ENCODE peak calls at places on chromosomes 13 and 19, in seven cellular contexts. One of them, this sample, is unnamed.

GRCh38 chr13:50731400-50731799 is 112.1 kb downstream of the DLEU7 start:
- DNase-seq in nephron progenitor cell: no peak
- DNase-seq in NCI-H510A treated with DMSO at 0.1 percent for 48 hours: peak; percentile 4
- DNase-seq in D341Med: no peak
- DNase-seq in HFF-Myc: peak; percentile 59
- DNase-seq in EL: peak; percentile 28
- DNase-seq in NK-92 treated with Interleukin-12 subunit alpha and Interleukin-12 subunit beta, amount 100 ng/mL, for 24 hours: no peak
- DNase-seq in this sample: peak; percentile 82

GRCh38 chr13:90846956-90847355 is 500.5 kb upstream of the MIR17HG start:
- DNase-seq in nephron progenitor cell: no peak
- DNase-seq in NCI-H510A treated with DMSO at 0.1 percent for 48 hours: no peak
- DNase-seq in D341Med: no peak
- DNase-seq in HFF-Myc: no peak
- DNase-seq in EL: no peak
- DNase-seq in NK-92 treated with Interleukin-12 subunit alpha and Interleukin-12 subunit beta, amount 100 ng/mL, for 24 hours: no peak
- DNase-seq in this sample: no peak

GRCh38 chr13:80630685-80631121 is 289.8 kb upstream of the SPRY2 start:
- DNase-seq in nephron progenitor cell: no peak
- DNase-seq in NCI-H510A treated with DMSO at 0.1 percent for 48 hours: no peak
- DNase-seq in D341Med: no peak
- DNase-seq in HFF-Myc: no peak
- DNase-seq in EL: no peak
- DNase-seq in NK-92 treated with Interleukin-12 subunit alpha and Interleukin-12 subunit beta, amount 100 ng/mL, for 24 hours: no peak
- DNase-seq in this sample: no peak

GRCh38 chr19:44869728-44870470 is 21.2 kb upstream of the TOMM40 start:
- DNase-seq in nephron progenitor cell: no peak
- DNase-seq in NCI-H510A treated with DMSO at 0.1 percent for 48 hours: no peak
- DNase-seq in D341Med: no peak
- DNase-seq in HFF-Myc: no peak
- DNase-seq in EL: peak; percentile 90
- DNase-seq in NK-92 treated with Interleukin-12 subunit alpha and Interleukin-12 subunit beta, amount 100 ng/mL, for 24 hours: no peak
- DNase-seq in this sample: peak; percentile 55

GRCh38 chr19:19632661-19633060 is 4.6 kb upstream of the LPAR2 start:
- DNase-seq in nephron progenitor cell: no peak
- DNase-seq in NCI-H510A treated with DMSO at 0.1 percent for 48 hours: no peak
- DNase-seq in D341Med: no peak
- DNase-seq in HFF-Myc: no peak
- DNase-seq in EL: no peak
- DNase-seq in NK-92 treated with Interleukin-12 subunit alpha and Interleukin-12 subunit beta, amount 100 ng/mL, for 24 hours: no peak
- DNase-seq in this sample: no peak

GRCh38 chr19:48676887-48677286 is 4.1 kb upstream of the NTN5 start:
- DNase-seq in nephron progenitor cell: no peak
- DNase-seq in NCI-H510A treated with DMSO at 0.1 percent for 48 hours: no peak
- DNase-seq in D341Med: no peak
- DNase-seq in HFF-Myc: no peak
- DNase-seq in EL: no peak
- DNase-seq in NK-92 treated with Interleukin-12 subunit alpha and Interleukin-12 subunit beta, amount 100 ng/mL, for 24 hours: no peak
- DNase-seq in this sample: no peak

GRCh38 chr19:3344608-3345598 is 21.5 kb upstream of the NFIC start:
- DNase-seq in nephron progenitor cell: no peak
- DNase-seq in NCI-H510A treated with DMSO at 0.1 percent for 48 hours: no peak
- DNase-seq in D341Med: no peak
- DNase-seq in HFF-Myc: no peak
- DNase-seq in EL: no peak
- DNase-seq in NK-92 treated with Interleukin-12 subunit alpha and Interleukin-12 subunit beta, amount 100 ng/mL, for 24 hours: no peak
- DNase-seq in this sample: no peak

GRCh38 chr13:111491021-111491420 is 170.6 kb downstream of the TEX29 start:
- DNase-seq in nephron progenitor cell: no peak
- DNase-seq in NCI-H510A treated with DMSO at 0.1 percent for 48 hours: no peak
- DNase-seq in D341Med: no peak
- DNase-seq in HFF-Myc: no peak
- DNase-seq in EL: no peak
- DNase-seq in NK-92 treated with Interleukin-12 subunit alpha and Interleukin-12 subunit beta, amount 100 ng/mL, for 24 hours: no peak
- DNase-seq in this sample: no peak

GRCh38 chr19:33143897-33144405 is 12.0 kb downstream of the WDR88 start:
- DNase-seq in nephron progenitor cell: peak; percentile 71
- DNase-seq in NCI-H510A treated with DMSO at 0.1 percent for 48 hours: peak; percentile 56
- DNase-seq in D341Med: peak; percentile 91
- DNase-seq in HFF-Myc: no peak
- DNase-seq in EL: peak; percentile 49
- DNase-seq in NK-92 treated with Interleukin-12 subunit alpha and Interleukin-12 subunit beta, amount 100 ng/mL, for 24 hours: peak; percentile 32
- DNase-seq in this sample: peak; percentile 76

GRCh38 chr19:40213251-40213793 is 4.9 kb downstream of the TTC9B start:
- DNase-seq in nephron progenitor cell: no peak
- DNase-seq in NCI-H510A treated with DMSO at 0.1 percent for 48 hours: no peak
- DNase-seq in D341Med: peak; percentile 36
- DNase-seq in HFF-Myc: no peak
- DNase-seq in EL: no peak
- DNase-seq in NK-92 treated with Interleukin-12 subunit alpha and Interleukin-12 subunit beta, amount 100 ng/mL, for 24 hours: no peak
- DNase-seq in this sample: no peak

GRCh38 chr13:97275265-97275664 is 53.1 kb downstream of the MBNL2 start:
- DNase-seq in nephron progenitor cell: no peak
- DNase-seq in NCI-H510A treated with DMSO at 0.1 percent for 48 hours: no peak
- DNase-seq in D341Med: no peak
- DNase-seq in HFF-Myc: peak; percentile 84
- DNase-seq in EL: peak; percentile 90
- DNase-seq in NK-92 treated with Interleukin-12 subunit alpha and Interleukin-12 subunit beta, amount 100 ng/mL, for 24 hours: no peak
- DNase-seq in this sample: peak; percentile 92

GRCh38 chr19:50720921-50721291 is 1.3 kb upstream of the SHANK1 start:
- DNase-seq in nephron progenitor cell: peak; percentile 27
- DNase-seq in NCI-H510A treated with DMSO at 0.1 percent for 48 hours: no peak
- DNase-seq in D341Med: no peak
- DNase-seq in HFF-Myc: peak; percentile 63
- DNase-seq in EL: peak; percentile 69
- DNase-seq in NK-92 treated with Interleukin-12 subunit alpha and Interleukin-12 subunit beta, amount 100 ng/mL, for 24 hours: no peak
- DNase-seq in this sample: peak; percentile 94

GRCh38 chr19:43704002-43704705 is 11.7 kb upstream of the IRGC start:
- DNase-seq in nephron progenitor cell: no peak
- DNase-seq in NCI-H510A treated with DMSO at 0.1 percent for 48 hours: no peak
- DNase-seq in D341Med: no peak
- DNase-seq in HFF-Myc: no peak
- DNase-seq in EL: no peak
- DNase-seq in NK-92 treated with Interleukin-12 subunit alpha and Interleukin-12 subunit beta, amount 100 ng/mL, for 24 hours: no peak
- DNase-seq in this sample: no peak

GRCh38 chr19:3692141-3693029 is 7.9 kb downstream of the PIP5K1C start:
- DNase-seq in nephron progenitor cell: peak; percentile 39
- DNase-seq in NCI-H510A treated with DMSO at 0.1 percent for 48 hours: no peak
- DNase-seq in D341Med: peak; percentile 79
- DNase-seq in HFF-Myc: no peak
- DNase-seq in EL: no peak
- DNase-seq in NK-92 treated with Interleukin-12 subunit alpha and Interleukin-12 subunit beta, amount 100 ng/mL, for 24 hours: no peak
- DNase-seq in this sample: no peak

GRCh38 chr19:39154626-39155100 is 29.1 kb downstream of the PAK4 start:
- DNase-seq in nephron progenitor cell: no peak
- DNase-seq in NCI-H510A treated with DMSO at 0.1 percent for 48 hours: no peak
- DNase-seq in D341Med: no peak
- DNase-seq in HFF-Myc: no peak
- DNase-seq in EL: no peak
- DNase-seq in NK-92 treated with Interleukin-12 subunit alpha and Interleukin-12 subunit beta, amount 100 ng/mL, for 24 hours: no peak
- DNase-seq in this sample: no peak

GRCh38 chr19:18007605-18007938 is 398 bp upstream of the ARRDC2 start:
- DNase-seq in nephron progenitor cell: no peak
- DNase-seq in NCI-H510A treated with DMSO at 0.1 percent for 48 hours: no peak
- DNase-seq in D341Med: no peak
- DNase-seq in HFF-Myc: no peak
- DNase-seq in EL: no peak
- DNase-seq in NK-92 treated with Interleukin-12 subunit alpha and Interleukin-12 subunit beta, amount 100 ng/mL, for 24 hours: no peak
- DNase-seq in this sample: no peak

GRCh38 chr13:103615778-103616177 is 549.6 kb upstream of the SLC10A2 start:
- DNase-seq in nephron progenitor cell: no peak
- DNase-seq in NCI-H510A treated with DMSO at 0.1 percent for 48 hours: no peak
- DNase-seq in D341Med: no peak
- DNase-seq in HFF-Myc: no peak
- DNase-seq in EL: no peak
- DNase-seq in NK-92 treated with Interleukin-12 subunit alpha and Interleukin-12 subunit beta, amount 100 ng/mL, for 24 hours: no peak
- DNase-seq in this sample: no peak

This sample was measured in GM23248.